ENCODE peak calls at places on chromosomes 3 and 15, in ten cellular contexts. One of them, this sample, is unnamed.

GRCh38 chr15:67116742-67117141 is 51.3 kb downstream of the SMAD3 start:
- DNase-seq in uterus: no peak
- DNase-seq in thyroid gland: no peak
- DNase-seq in HepG2: peak; percentile 37
- DNase-seq in sigmoid colon: no peak
- DNase-seq in heart left ventricle: no peak
- DNase-seq in esophagus muscularis mucosa: no peak
- DNase-seq in vagina: no peak
- DNase-seq in body of pancreas: no peak
- DNase-seq in adrenal gland: no peak
- DNase-seq in this sample: no peak

GRCh38 chr3:40930131-40930538 is 269.2 kb upstream of the CTNNB1 start:
- DNase-seq in uterus: no peak
- DNase-seq in thyroid gland: peak; percentile 52
- DNase-seq in HepG2: peak; percentile 64
- DNase-seq in sigmoid colon: no peak
- DNase-seq in heart left ventricle: no peak
- DNase-seq in esophagus muscularis mucosa: no peak
- DNase-seq in vagina: no peak
- DNase-seq in body of pancreas: peak; percentile 74
- DNase-seq in adrenal gland: peak; percentile 18
- DNase-seq in this sample: no peak

GRCh38 chr3:71520186-71521020 is 63.1 kb downstream of the FOXP1 start:
- DNase-seq in uterus: no peak
- DNase-seq in thyroid gland: no peak
- DNase-seq in HepG2: no peak
- DNase-seq in sigmoid colon: no peak
- DNase-seq in heart left ventricle: no peak
- DNase-seq in esophagus muscularis mucosa: no peak
- DNase-seq in vagina: no peak
- DNase-seq in body of pancreas: no peak
- DNase-seq in adrenal gland: no peak
- DNase-seq in this sample: no peak

GRCh38 chr15:30023798-30024295 is 58.9 kb upstream of the GOLGA8J start:
- DNase-seq in uterus: no peak
- DNase-seq in thyroid gland: peak; percentile 58
- DNase-seq in HepG2: no peak
- DNase-seq in sigmoid colon: no peak
- DNase-seq in heart left ventricle: no peak
- DNase-seq in esophagus muscularis mucosa: no peak
- DNase-seq in vagina: no peak
- DNase-seq in body of pancreas: peak; percentile 13
- DNase-seq in adrenal gland: no peak
- DNase-seq in this sample: no peak

GRCh38 chr3:5197470-5198312 is 10.2 kb downstream of the EDEM1 start:
- DNase-seq in uterus: no peak
- DNase-seq in thyroid gland: no peak
- DNase-seq in HepG2: no peak
- DNase-seq in sigmoid colon: no peak
- DNase-seq in heart left ventricle: no peak
- DNase-seq in esophagus muscularis mucosa: no peak
- DNase-seq in vagina: no peak
- DNase-seq in body of pancreas: no peak
- DNase-seq in adrenal gland: no peak
- DNase-seq in this sample: no peak

GRCh38 chr3:150744041-150745026 is 18.6 kb downstream of the SIAH2 start:
- DNase-seq in uterus: no peak
- DNase-seq in thyroid gland: no peak
- DNase-seq in HepG2: no peak
- DNase-seq in sigmoid colon: no peak
- DNase-seq in heart left ventricle: no peak
- DNase-seq in esophagus muscularis mucosa: no peak
- DNase-seq in vagina: peak; percentile 52
- DNase-seq in body of pancreas: no peak
- DNase-seq in adrenal gland: no peak
- DNase-seq in this sample: no peak

GRCh38 chr15:66293419-66294156 is at the start of gene DIS3L:
- DNase-seq in uterus: peak; percentile 37
- DNase-seq in thyroid gland: peak; percentile 61
- DNase-seq in HepG2: peak; percentile 32
- DNase-seq in sigmoid colon: peak; percentile 75
- DNase-seq in heart left ventricle: peak; percentile 54
- DNase-seq in esophagus muscularis mucosa: no peak
- DNase-seq in vagina: no peak
- DNase-seq in body of pancreas: peak; percentile 74
- DNase-seq in adrenal gland: peak; percentile 66
- DNase-seq in this sample: peak; percentile 36

GRCh38 chr3:29822051-29822450 is 541.2 kb downstream of the RBMS3 start:
- DNase-seq in uterus: no peak
- DNase-seq in thyroid gland: no peak
- DNase-seq in HepG2: no peak
- DNase-seq in sigmoid colon: no peak
- DNase-seq in heart left ventricle: no peak
- DNase-seq in esophagus muscularis mucosa: no peak
- DNase-seq in vagina: no peak
- DNase-seq in body of pancreas: no peak
- DNase-seq in adrenal gland: no peak
- DNase-seq in this sample: no peak

GRCh38 chr3:11288786-11289637 is 16.8 kb downstream of the ATG7 start:
- DNase-seq in uterus: no peak
- DNase-seq in thyroid gland: no peak
- DNase-seq in HepG2: peak; percentile 23
- DNase-seq in sigmoid colon: no peak
- DNase-seq in heart left ventricle: peak; percentile 25
- DNase-seq in esophagus muscularis mucosa: no peak
- DNase-seq in vagina: no peak
- DNase-seq in body of pancreas: no peak
- DNase-seq in adrenal gland: peak; percentile 30
- DNase-seq in this sample: no peak

GRCh38 chr15:40055576-40056293 is 16.8 kb upstream of the SRP14 start:
- DNase-seq in uterus: no peak
- DNase-seq in thyroid gland: peak; percentile 77
- DNase-seq in HepG2: no peak
- DNase-seq in sigmoid colon: peak; percentile 87
- DNase-seq in heart left ventricle: peak; percentile 63
- DNase-seq in esophagus muscularis mucosa: no peak
- DNase-seq in vagina: peak; percentile 84
- DNase-seq in body of pancreas: peak; percentile 86
- DNase-seq in adrenal gland: no peak
- DNase-seq in this sample: peak; percentile 66
- H3K4me1 ChIP-seq in uterus: no peaks in the 10 kb centered on the region
- H3K4me1 ChIP-seq in thyroid gland: peaks cover 25% of the 10 kb centered on the region
- H3K4me1 ChIP-seq in HepG2: peaks cover 15% of the 10 kb centered on the region
- H3K4me1 ChIP-seq in sigmoid colon: peaks cover 24% of the 10 kb centered on the region
- H3K4me1 ChIP-seq in heart left ventricle: peaks cover 9% of the 10 kb centered on the region
- H3K4me1 ChIP-seq in esophagus muscularis mucosa: peaks cover 15% of the 10 kb centered on the region
- H3K4me1 ChIP-seq in vagina: peaks cover 21% of the 10 kb centered on the region
- H3K4me1 ChIP-seq in body of pancreas: peaks cover 28% of the 10 kb centered on the region
- H3K4me1 ChIP-seq in adrenal gland: peaks cover 3% of the 10 kb centered on the region
- H3K4me1 ChIP-seq in this sample: no peaks in the 10 kb centered on the region

GRCh38 chr3:169495569-169495968 is 167.9 kb downstream of the MECOM start:
- DNase-seq in uterus: no peak
- DNase-seq in thyroid gland: no peak
- DNase-seq in HepG2: no peak
- DNase-seq in sigmoid colon: no peak
- DNase-seq in heart left ventricle: no peak
- DNase-seq in esophagus muscularis mucosa: no peak
- DNase-seq in vagina: no peak
- DNase-seq in body of pancreas: no peak
- DNase-seq in adrenal gland: no peak
- DNase-seq in this sample: no peak

GRCh38 chr3:169494982-169495381 is 168.5 kb downstream of the MECOM start:
- DNase-seq in uterus: no peak
- DNase-seq in thyroid gland: no peak
- DNase-seq in HepG2: no peak
- DNase-seq in sigmoid colon: no peak
- DNase-seq in heart left ventricle: no peak
- DNase-seq in esophagus muscularis mucosa: no peak
- DNase-seq in vagina: no peak
- DNase-seq in body of pancreas: no peak
- DNase-seq in adrenal gland: no peak
- DNase-seq in this sample: no peak

GRCh38 chr3:169497567-169498257 is 165.8 kb downstream of the MECOM start:
- DNase-seq in uterus: no peak
- DNase-seq in thyroid gland: no peak
- DNase-seq in HepG2: no peak
- DNase-seq in sigmoid colon: no peak
- DNase-seq in heart left ventricle: no peak
- DNase-seq in esophagus muscularis mucosa: no peak
- DNase-seq in vagina: no peak
- DNase-seq in body of pancreas: no peak
- DNase-seq in adrenal gland: no peak
- DNase-seq in this sample: no peak

GRCh38 chr3:169498336-169498735 is 165.2 kb downstream of the MECOM start:
- DNase-seq in uterus: no peak
- DNase-seq in thyroid gland: no peak
- DNase-seq in HepG2: no peak
- DNase-seq in sigmoid colon: no peak
- DNase-seq in heart left ventricle: no peak
- DNase-seq in esophagus muscularis mucosa: no peak
- DNase-seq in vagina: no peak
- DNase-seq in body of pancreas: no peak
- DNase-seq in adrenal gland: no peak
- DNase-seq in this sample: no peak

GRCh38 chr3:169496402-169496801 is 167.1 kb downstream of the MECOM start:
- DNase-seq in uterus: no peak
- DNase-seq in thyroid gland: no peak
- DNase-seq in HepG2: no peak
- DNase-seq in sigmoid colon: no peak
- DNase-seq in heart left ventricle: no peak
- DNase-seq in esophagus muscularis mucosa: no peak
- DNase-seq in vagina: no peak
- DNase-seq in body of pancreas: no peak
- DNase-seq in adrenal gland: no peak
- DNase-seq in this sample: no peak
- TF ChIP-seq POLR2A in uterus: no peak
- TF ChIP-seq POLR2A in thyroid gland: no peak
- TF ChIP-seq POLR2A in HepG2: no peak
- TF ChIP-seq POLR2A in sigmoid colon: no peak
- TF ChIP-seq POLR2A in heart left ventricle: no peak
- TF ChIP-seq POLR2A in esophagus muscularis mucosa: no peak
- TF ChIP-seq POLR2A in vagina: no peak
- TF ChIP-seq POLR2A in body of pancreas: no peak
- TF ChIP-seq POLR2A in adrenal gland: no peak
- TF ChIP-seq POLR2A in this sample: no peak

GRCh38 chr15:90869601-90870353 is 1.4 kb downstream of the FURIN start:
- DNase-seq in uterus: peak; percentile 75
- DNase-seq in thyroid gland: peak; percentile 88
- DNase-seq in HepG2: no peak
- DNase-seq in sigmoid colon: peak; percentile 87
- DNase-seq in heart left ventricle: peak; percentile 87
- DNase-seq in esophagus muscularis mucosa: no peak
- DNase-seq in vagina: no peak
- DNase-seq in body of pancreas: peak; percentile 53
- DNase-seq in adrenal gland: peak; percentile 75
- DNase-seq in this sample: no peak

GRCh38 chr15:90869140-90869541 is 753 bp downstream of the FURIN start:
- DNase-seq in uterus: no peak
- DNase-seq in thyroid gland: no peak
- DNase-seq in HepG2: no peak
- DNase-seq in sigmoid colon: no peak
- DNase-seq in heart left ventricle: no peak
- DNase-seq in esophagus muscularis mucosa: no peak
- DNase-seq in vagina: no peak
- DNase-seq in body of pancreas: no peak
- DNase-seq in adrenal gland: no peak
- DNase-seq in this sample: no peak

GRCh38 chr15:90871716-90872480 is 3.5 kb downstream of the FURIN start:
- DNase-seq in uterus: peak; percentile 28
- DNase-seq in thyroid gland: peak; percentile 29
- DNase-seq in HepG2: no peak
- DNase-seq in sigmoid colon: no peak
- DNase-seq in heart left ventricle: no peak
- DNase-seq in esophagus muscularis mucosa: no peak
- DNase-seq in vagina: no peak
- DNase-seq in body of pancreas: peak; percentile 55
- DNase-seq in adrenal gland: peak; percentile 34
- DNase-seq in this sample: no peak

GRCh38 chr15:90871097-90871715 is 2.8 kb downstream of the FURIN start:
- DNase-seq in uterus: peak; percentile 31
- DNase-seq in thyroid gland: peak; percentile 35
- DNase-seq in HepG2: no peak
- DNase-seq in sigmoid colon: no peak
- DNase-seq in heart left ventricle: peak; percentile 39
- DNase-seq in esophagus muscularis mucosa: no peak
- DNase-seq in vagina: no peak
- DNase-seq in body of pancreas: peak; percentile 56
- DNase-seq in adrenal gland: peak; percentile 26
- DNase-seq in this sample: no peak

GRCh38 chr15:90870354-90871096 is 2.1 kb downstream of the FURIN start:
- DNase-seq in uterus: no peak
- DNase-seq in thyroid gland: peak; percentile 28
- DNase-seq in HepG2: no peak
- DNase-seq in sigmoid colon: no peak
- DNase-seq in heart left ventricle: no peak
- DNase-seq in esophagus muscularis mucosa: no peak
- DNase-seq in vagina: no peak
- DNase-seq in body of pancreas: no peak
- DNase-seq in adrenal gland: no peak
- DNase-seq in this sample: no peak
- H3K4me1 ChIP-seq in uterus: peaks cover 10% of the 10 kb centered on the region
- H3K4me1 ChIP-seq in thyroid gland: peaks cover 80% of the 10 kb centered on the region
- H3K4me1 ChIP-seq in HepG2: peaks cover 82% of the 10 kb centered on the region
- H3K4me1 ChIP-seq in sigmoid colon: peaks cover 25% of the 10 kb centered on the region
- H3K4me1 ChIP-seq in heart left ventricle: peaks cover 53% of the 10 kb centered on the region
- H3K4me1 ChIP-seq in esophagus muscularis mucosa: peaks cover 62% of the 10 kb centered on the region
- H3K4me1 ChIP-seq in vagina: peaks cover 57% of the 10 kb centered on the region
- H3K4me1 ChIP-seq in body of pancreas: peaks cover 80% of the 10 kb centered on the region
- H3K4me1 ChIP-seq in adrenal gland: peaks cover 26% of the 10 kb centered on the region
- H3K4me1 ChIP-seq in this sample: peaks cover 20% of the 10 kb centered on the region

GRCh38 chr3:169841171-169841570 is 28.5 kb upstream of the LRRC34 start:
- DNase-seq in uterus: no peak
- DNase-seq in thyroid gland: peak; percentile 27
- DNase-seq in HepG2: no peak
- DNase-seq in sigmoid colon: no peak
- DNase-seq in heart left ventricle: no peak
- DNase-seq in esophagus muscularis mucosa: no peak
- DNase-seq in vagina: no peak
- DNase-seq in body of pancreas: no peak
- DNase-seq in adrenal gland: no peak
- DNase-seq in this sample: no peak

GRCh38 chr3:169836942-169837275 is 24.2 kb upstream of the LRRC34 start:
- DNase-seq in uterus: no peak
- DNase-seq in thyroid gland: no peak
- DNase-seq in HepG2: no peak
- DNase-seq in sigmoid colon: no peak
- DNase-seq in heart left ventricle: no peak
- DNase-seq in esophagus muscularis mucosa: no peak
- DNase-seq in vagina: no peak
- DNase-seq in body of pancreas: no peak
- DNase-seq in adrenal gland: no peak
- DNase-seq in this sample: no peak

GRCh38 chr3:169835533-169835932 is 22.8 kb upstream of the LRRC34 start:
- DNase-seq in uterus: no peak
- DNase-seq in thyroid gland: no peak
- DNase-seq in HepG2: no peak
- DNase-seq in sigmoid colon: no peak
- DNase-seq in heart left ventricle: no peak
- DNase-seq in esophagus muscularis mucosa: no peak
- DNase-seq in vagina: no peak
- DNase-seq in body of pancreas: no peak
- DNase-seq in adrenal gland: no peak
- DNase-seq in this sample: no peak

GRCh38 chr3:169838511-169838910 is 25.8 kb upstream of the LRRC34 start:
- DNase-seq in uterus: no peak
- DNase-seq in thyroid gland: no peak
- DNase-seq in HepG2: no peak
- DNase-seq in sigmoid colon: no peak
- DNase-seq in heart left ventricle: no peak
- DNase-seq in esophagus muscularis mucosa: no peak
- DNase-seq in vagina: no peak
- DNase-seq in body of pancreas: no peak
- DNase-seq in adrenal gland: no peak
- DNase-seq in this sample: no peak

GRCh38 chr3:169836058-169836941 is 23.6 kb upstream of the LRRC34 start:
- DNase-seq in uterus: no peak
- DNase-seq in thyroid gland: no peak
- DNase-seq in HepG2: no peak
- DNase-seq in sigmoid colon: no peak
- DNase-seq in heart left ventricle: no peak
- DNase-seq in esophagus muscularis mucosa: no peak
- DNase-seq in vagina: no peak
- DNase-seq in body of pancreas: no peak
- DNase-seq in adrenal gland: no peak
- DNase-seq in this sample: no peak
- TF ChIP-seq POLR2A in uterus: no peak
- TF ChIP-seq POLR2A in thyroid gland: no peak
- TF ChIP-seq POLR2A in HepG2: no peak
- TF ChIP-seq POLR2A in sigmoid colon: no peak
- TF ChIP-seq POLR2A in heart left ventricle: no peak
- TF ChIP-seq POLR2A in esophagus muscularis mucosa: no peak
- TF ChIP-seq POLR2A in vagina: no peak
- TF ChIP-seq POLR2A in body of pancreas: no peak
- TF ChIP-seq POLR2A in adrenal gland: no peak
- TF ChIP-seq POLR2A in this sample: no peak

This sample was measured in prostate gland.